ENCODE peak calls at places on chromosomes 11 and 22, in seven cellular contexts. K is K562, H is testis, A is tibial nerve, Y is ovary, N is body of pancreas, P is heart left ventricle. O is an unnamed sample. For H3K4me1, the result is how much of the 10 kb centered on the place peaks cover.

GRCh38 chr11:1744137-1744878 is 6.1 kb downstream of the IFITM10 start:
- DNase-seq in K (no peak), H (peak), Y (no peak), A (peak), P (no peak), N (no peak), O (no peak)

GRCh38 chr11:69287968-69288882 is 5.7 kb upstream of the MYEOV start:
- DNase-seq in H (no peak), K (peak), A (no peak), N (no peak), Y (no peak), P (no peak), O (no peak)

GRCh38 chr11:109859325-109859724 is 233.9 kb upstream of the ZC3H12C start:
- DNase-seq in K (no peak), A (no peak), N (no peak), P (no peak), Y (no peak), H (no peak), O (no peak)

GRCh38 chr11:133576351-133576750 is 44.0 kb upstream of the OPCML start:
- DNase-seq in Y (no peak), P (no peak), K (no peak), A (no peak), N (no peak), H (peak), O (no peak)

GRCh38 chr11:27904358-27905055 is 203.4 kb downstream of the KIF18A start:
- DNase-seq in H (no peak), P (no peak), N (no peak), A (no peak), K (no peak), Y (no peak), O (no peak)

GRCh38 chr11:68651208-68651984 is 32.9 kb upstream of the GAL start:
- DNase-seq in Y (no peak), P (no peak), N (no peak), K (no peak), H (no peak), A (no peak), O (no peak)

GRCh38 chr11:24060125-24060524 is 436.7 kb upstream of the LUZP2 start:
- DNase-seq in K (no peak), N (no peak), H (no peak), Y (no peak), P (no peak), A (no peak), O (no peak)

GRCh38 chr11:119091083-119091650 is 6.5 kb downstream of the HMBS start:
- DNase-seq in P (no peak), H (no peak), N (no peak), K (no peak), Y (no peak), A (no peak), O (no peak)

GRCh38 chr11:61800331-61801281 is 7.9 kb downstream of the FEN1 start:
- DNase-seq in N (no peak), H (no peak), Y (no peak), A (no peak), P (no peak), K (peak), O (no peak)

GRCh38 chr22:44645531-44645930 is 56.5 kb upstream of the PRR5 start:
- DNase-seq in H (no peak), A (no peak), P (no peak), K (no peak), Y (no peak), N (no peak), O (no peak)

GRCh38 chr11:72812968-72813739 is 1.1 kb upstream of the ATG16L2 start:
- DNase-seq in H (no peak), Y (peak), A (no peak), N (peak), P (no peak), K (peak), O (no peak)

GRCh38 chr11:79212711-79213110 is 228.1 kb downstream of the TENM4 start:
- DNase-seq in H (no peak), N (no peak), Y (no peak), K (no peak), P (no peak), A (no peak), O (no peak)

GRCh38 chr11:10758959-10759358 is 7.9 kb downstream of the CTR9 start:
- DNase-seq in A (no peak), K (peak), Y (no peak), N (no peak), P (no peak), H (no peak), O (no peak)

GRCh38 chr11:11841605-11842425 is at the start of gene USP47:
- DNase-seq in A (peak), N (peak), K (peak), P (peak), H (peak), Y (peak), O (peak)

GRCh38 chr11:18720086-18720810 is 5.7 kb downstream of the IGSF22 start:
- DNase-seq in Y (no peak), K (no peak), H (no peak), P (no peak), N (no peak), A (no peak), O (no peak)

GRCh38 chr11:118142081-118142480 is 10.5 kb downstream of the SCN4B start:
- DNase-seq in A (no peak), H (no peak), N (no peak), K (no peak), P (no peak), Y (no peak), O (no peak)

GRCh38 chr11:87428266-87428665 is 390.5 kb downstream of the TMEM135 start:
- DNase-seq in P (no peak), A (no peak), H (no peak), N (no peak), Y (no peak), K (no peak), O (no peak)

GRCh38 chr22:19844423-19845368 is 10.0 kb downstream of the GNB1L start:
- DNase-seq in N (peak), P (peak), Y (no peak), A (no peak), H (no peak), K (peak), O (peak)

GRCh38 chr22:30875481-30876215 is 92.9 kb downstream of the MORC2 start:
- DNase-seq in P (peak), K (no peak), Y (no peak), H (no peak), A (no peak), N (no peak), O (no peak)

GRCh38 chr11:31619980-31620379 is 110.4 kb downstream of the ELP4 start:
- DNase-seq in Y (no peak), A (no peak), H (no peak), N (no peak), K (no peak), P (no peak), O (no peak)

GRCh38 chr11:32053151-32053550 is 37.7 kb upstream of the RCN1 start:
- DNase-seq in P (no peak), N (no peak), A (no peak), H (no peak), K (no peak), Y (no peak), O (no peak)

GRCh38 chr11:18936002-18936673 is 3.1 kb downstream of the MRGPRX1 start:
- DNase-seq in Y (no peak), A (no peak), K (no peak), N (no peak), P (no peak), H (no peak), O (no peak)

GRCh38 chr11:102306817-102307814 is 10.2 kb upstream of the BIRC3 start:
- DNase-seq in Y (no peak), H (no peak), K (no peak), P (no peak), N (no peak), A (no peak), O (no peak)

GRCh38 chr22:46992121-46992731 is 229.8 kb downstream of the TBC1D22A start:
- DNase-seq in K (no peak), Y (no peak), N (no peak), H (no peak), A (no peak), P (no peak), O (no peak)
- H3K4me1 ChIP-seq in K (under half), Y (under half), N (under half), H (under half), A (under half), P (under half), O (under half)

GRCh38 chr11:65432133-65432650 is 9.6 kb downstream of the NEAT1 start:
- DNase-seq in N (no peak), K (no peak), A (no peak), Y (no peak), H (no peak), P (no peak), O (no peak)

GRCh38 chr11:65433657-65434056 is 11.1 kb downstream of the NEAT1 start:
- DNase-seq in P (no peak), H (no peak), N (no peak), K (no peak), A (peak), Y (no peak), O (no peak)

GRCh38 chr11:65431452-65432132 is 9.0 kb downstream of the NEAT1 start:
- DNase-seq in Y (no peak), K (no peak), H (peak), N (no peak), A (no peak), P (no peak), O (no peak)

GRCh38 chr11:65434057-65434666 is 11.6 kb downstream of the NEAT1 start:
- DNase-seq in A (no peak), K (no peak), Y (no peak), P (no peak), H (peak), N (no peak), O (peak)

GRCh38 chr11:65432686-65433582 is 10.3 kb downstream of the NEAT1 start:
- DNase-seq in P (no peak), Y (no peak), A (no peak), K (no peak), N (no peak), H (no peak), O (no peak)
- TF ChIP-seq POLR2A in P (peak), Y (no peak), A (no peak), K (peak), N (peak), H (no peak), O (no peak)

GRCh38 chr11:64003807-64004589 is 17.8 kb downstream of the OTUB1 start:
- DNase-seq in H (no peak), K (no peak), P (no peak), A (no peak), N (peak), Y (no peak), O (no peak)

GRCh38 chr11:64007160-64007628 is 21.0 kb downstream of the OTUB1 start:
- DNase-seq in K (peak), N (no peak), A (no peak), H (peak), Y (peak), P (no peak), O (peak)

GRCh38 chr11:64005691-64006090 is 19.5 kb downstream of the OTUB1 start:
- DNase-seq in N (no peak), Y (no peak), K (no peak), A (no peak), P (no peak), H (no peak), O (no peak)

GRCh38 chr11:64006468-64006867 is 20.2 kb downstream of the OTUB1 start:
- DNase-seq in A (no peak), Y (no peak), K (no peak), N (no peak), H (no peak), P (no peak), O (no peak)

DNA sequence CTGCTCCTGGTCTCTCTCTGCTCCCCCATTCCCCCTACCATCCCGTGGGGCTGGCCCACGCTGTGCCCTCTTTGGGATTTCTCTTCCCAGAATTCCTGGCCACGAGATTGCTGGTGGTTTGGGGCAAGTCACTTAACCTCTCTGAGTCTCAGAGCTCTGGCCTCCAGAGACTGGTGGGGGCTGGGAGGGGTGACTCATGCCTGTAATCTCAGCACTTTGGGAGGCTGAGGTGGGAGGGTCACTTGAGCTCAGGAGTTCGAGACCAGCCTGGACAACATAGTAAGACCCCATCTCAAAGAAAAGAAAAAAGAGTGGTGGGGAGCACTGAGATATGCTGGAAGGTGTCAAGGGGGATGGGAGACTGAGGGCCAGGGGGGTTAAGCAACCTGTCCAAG is 18.3 kb downstream of the OTUB1 start:
- DNase-seq in Y (no peak), K (no peak), N (no peak), A (no peak), P (no peak), H (no peak), O (no peak)
- H3K4me1 ChIP-seq in Y (under half), K (half or more), N (half or more), A (under half), P (under half), H (under half), O (under half)

GRCh38 chr22:23697031-23697970 is 6.5 kb downstream of the RGL4 start:
- DNase-seq in H (no peak), K (no peak), A (no peak), N (no peak), P (no peak), Y (no peak), O (no peak)

GRCh38 chr22:23698094-23698493 is 7.3 kb downstream of the RGL4 start:
- DNase-seq in P (no peak), H (no peak), Y (no peak), A (no peak), K (no peak), N (no peak), O (no peak)

GRCh38 chr22:23695141-23695540 is 4.3 kb downstream of the RGL4 start:
- DNase-seq in Y (no peak), A (no peak), H (no peak), P (no peak), N (no peak), K (no peak), O (no peak)

GRCh38 chr22:23695748-23696325 is 5.0 kb downstream of the RGL4 start:
- DNase-seq in K (no peak), A (no peak), Y (no peak), N (no peak), P (no peak), H (no peak), O (no peak)

GRCh38 chr22:23696326-23696851 is 5.6 kb downstream of the RGL4 start:
- DNase-seq in K (no peak), A (no peak), H (no peak), N (peak), P (peak), Y (no peak), O (no peak)
- TF ChIP-seq POLR2A in K (no peak), A (no peak), H (no peak), N (no peak), P (no peak), Y (no peak), O (no peak)

GRCh38 chr22:17918840-17919239 is 105.5 kb downstream of the MICAL3 start:
- DNase-seq in N (no peak), P (no peak), A (no peak), K (no peak), Y (no peak), H (no peak), O (no peak)
- H3K4me1 ChIP-seq in N (under half), P (under half), A (half or more), K (half or more), Y (under half), H (under half), O (under half)

GRCh38 chr22:49894321-49895072 is 23.7 kb downstream of the ALG12 start:
- DNase-seq in K (peak), Y (no peak), H (no peak), A (no peak), N (no peak), P (no peak), O (no peak)
- TF ChIP-seq POLR2A in K (no peak), Y (no peak), H (no peak), A (no peak), N (no peak), P (no peak), O (no peak)

O was measured in uterus.